ENCODE peak calls at places on chromosomes 6 and 20, in ten cellular contexts. G, N, U, W, H, C, A, R, O and L are unnamed samples.

GRCh38 chr6:17705428-17705777 is 1.3 kb downstream of the NUP153 start:
- DNase-seq in N (peak; percentile 17), H (no peak), U (no peak), A (peak; percentile 64), O (peak; percentile 15), W (no peak), R (no peak), C (no peak), G (no peak), L (no peak)

GRCh38 chr6:154537486-154537885 is 27.0 kb upstream of the CNKSR3 start:
- DNase-seq in A (no peak), H (no peak), C (no peak), O (peak; percentile 60), G (no peak), W (no peak), N (no peak), U (no peak), R (no peak), L (peak; percentile 36)

GRCh38 chr6:113140721-113141120 is 716.4 kb upstream of the MARCKS start:
- DNase-seq in C (no peak), R (no peak), A (no peak), G (no peak), O (no peak), U (no peak), N (no peak), H (no peak), W (no peak), L (no peak)

GRCh38 chr6:167668019-167668753 is 158.5 kb upstream of the AFDN start:
- DNase-seq in U (no peak), N (peak; percentile 42), C (no peak), R (no peak), G (no peak), H (no peak), W (no peak), A (no peak), O (no peak), L (no peak)

GRCh38 chr6:129577691-129578090 is 132.3 kb downstream of the ARHGAP18 start:
- DNase-seq in W (no peak), C (no peak), U (no peak), H (no peak), O (no peak), A (no peak), G (no peak), N (no peak), R (no peak), L (no peak)

GRCh38 chr6:88246654-88247053 is 80.5 kb upstream of the CNR1 start:
- DNase-seq in C (no peak), W (no peak), O (no peak), G (no peak), N (no peak), H (no peak), R (no peak), U (no peak), A (no peak), L (no peak)

GRCh38 chr20:1364106-1364505 is 28.7 kb downstream of the FKBP1A start:
- DNase-seq in H (no peak), C (no peak), O (no peak), G (no peak), N (no peak), W (no peak), U (peak; percentile 19), A (no peak), R (no peak), L (no peak)

GRCh38 chr6:139605350-139605749 is 230.9 kb upstream of the CITED2 start:
- DNase-seq in W (no peak), N (no peak), A (peak; percentile 92), O (no peak), H (no peak), R (no peak), U (no peak), G (peak; percentile 67), C (no peak), L (no peak)

GRCh38 chr20:50245561-50246366 is 55.1 kb downstream of the CEBPB start:
- DNase-seq in U (no peak), H (no peak), W (no peak), C (no peak), N (no peak), O (no peak), G (peak; percentile 56), A (peak; percentile 85), R (no peak), L (no peak)

GRCh38 chr20:56566621-56567020 is 33.6 kb downstream of the FAM209B start:
- DNase-seq in O (no peak), H (no peak), U (no peak), W (no peak), N (no peak), R (no peak), G (no peak), C (no peak), A (no peak), L (no peak)

GRCh38 chr20:56504373-56505005 is 20.1 kb upstream of the FAM209A start:
- DNase-seq in A (no peak), H (no peak), R (no peak), G (no peak), C (no peak), N (no peak), U (peak; percentile 37), W (no peak), O (peak; percentile 28), L (peak; percentile 37)

GRCh38 chr6:10521104-10521808 is at the start of gene GCNT2:
- DNase-seq in U (no peak), A (no peak), R (no peak), W (no peak), H (no peak), O (peak; percentile 63), G (no peak), C (no peak), N (no peak), L (peak; percentile 79)

GRCh38 chr6:82022614-82023102 is 224.9 kb downstream of the IBTK start:
- DNase-seq in H (no peak), G (no peak), W (no peak), U (no peak), N (peak; percentile 36), C (no peak), O (no peak), A (peak; percentile 71), R (no peak), L (no peak)

GRCh38 chr20:54340206-54340605 is 132.3 kb downstream of the PFDN4 start:
- DNase-seq in C (no peak), O (no peak), U (no peak), N (no peak), H (no peak), A (no peak), G (no peak), R (no peak), W (no peak), L (no peak)

GRCh38 chr6:87788141-87788540 is 86.1 kb upstream of the AKIRIN2 start:
- DNase-seq in R (no peak), U (no peak), C (no peak), O (no peak), H (no peak), W (no peak), A (no peak), G (no peak), N (no peak), L (no peak)

GRCh38 chr6:139567095-139567494 is 192.6 kb upstream of the CITED2 start:
- DNase-seq in G (no peak), O (no peak), H (no peak), N (no peak), A (no peak), U (no peak), W (no peak), C (no peak), R (no peak), L (no peak)

GRCh38 chr6:40328376-40328987 is 258.7 kb downstream of the LRFN2 start:
- DNase-seq in H (no peak), N (peak; percentile 34), W (no peak), C (peak; percentile 3), G (no peak), O (peak; percentile 56), U (peak; percentile 56), A (no peak), R (peak; percentile 6), L (peak; percentile 89)

GRCh38 chr6:111367393-111368088 is 115.5 kb downstream of the REV3L start:
- DNase-seq in A (no peak), C (no peak), R (no peak), O (no peak), H (no peak), W (no peak), N (no peak), G (no peak), U (no peak), L (no peak)

GRCh38 chr20:35663516-35663812 is 1.2 kb downstream of the CPNE1 start:
- DNase-seq in R (no peak), H (no peak), G (no peak), W (no peak), A (peak; percentile 3), N (no peak), O (no peak), C (no peak), U (no peak), L (no peak)

GRCh38 chr6:49233483-49233882 is 229.6 kb downstream of the MMUT start:
- DNase-seq in W (no peak), R (no peak), C (no peak), U (no peak), H (no peak), N (no peak), O (no peak), A (no peak), G (no peak), L (no peak)

GRCh38 chr6:43347444-43347843 is 22.0 kb downstream of the ZNF318 start:
- DNase-seq in W (no peak), C (no peak), G (no peak), A (no peak), O (no peak), H (no peak), R (no peak), U (no peak), N (no peak), L (no peak)

GRCh38 chr20:57756921-57757320 is 47.1 kb upstream of the PMEPA1 start:
- DNase-seq in G (no peak), C (no peak), O (no peak), R (no peak), H (no peak), N (no peak), U (no peak), A (no peak), W (no peak), L (no peak)

GRCh38 chr6:32954983-32955802 is 2.3 kb upstream of the HLA-DMA start:
- DNase-seq in O (no peak), H (no peak), C (no peak), R (no peak), A (no peak), G (no peak), N (no peak), U (peak; percentile 44), W (no peak), L (peak; percentile 86)

GRCh38 chr6:118660218-118660569 is 8.8 kb upstream of the CEP85L start:
- DNase-seq in A (no peak), W (no peak), O (no peak), H (no peak), N (peak; percentile 11), G (no peak), U (peak; percentile 77), C (no peak), R (no peak), L (no peak)